ENCODE peak calls at places on chromosomes 3 and 15, in six cellular contexts. L is adrenal gland, O is cardiac muscle cell, S is fibroblast of lung, R is left ventricle myocardium inferior, I is K562. W is an unnamed sample.

GRCh38 chr3:76509179-76509830 is 530.6 kb upstream of the ROBO2 start:
- DNase-seq in L (no peak), O (no peak), S (no peak), R (no peak), I (no peak), W (no peak)

GRCh38 chr3:40719660-40720287 is 195.0 kb downstream of the ZNF621 start:
- DNase-seq in L (peak; percentile 31), O (peak; percentile 57), S (peak; percentile 3), R (no peak), I (peak; percentile 42), W (peak; percentile 14)

GRCh38 chr3:134579266-134579665 is 71.6 kb downstream of the KY start:
- DNase-seq in L (no peak), O (no peak), S (no peak), R (no peak), I (no peak), W (no peak)

GRCh38 chr3:99666201-99666600 is 27.8 kb downstream of the COL8A1 start:
- DNase-seq in L (no peak), O (no peak), S (no peak), R (no peak), I (no peak), W (no peak)

GRCh38 chr3:23343509-23343908 is 140.4 kb downstream of the UBE2E2 start:
- DNase-seq in L (no peak), O (no peak), S (no peak), R (no peak), I (no peak), W (no peak)

GRCh38 chr3:55156851-55157650 is 229.2 kb upstream of the LRTM1 start:
- DNase-seq in L (no peak), O (no peak), S (peak; percentile 58), R (no peak), I (no peak), W (no peak)

GRCh38 chr15:40702077-40702476 is 7.1 kb downstream of the RAD51 start:
- DNase-seq in L (no peak), O (no peak), S (no peak), R (no peak), I (peak; percentile 13), W (no peak)

GRCh38 chr3:48047841-48048456 is 31.7 kb upstream of the MAP4 start:
- DNase-seq in L (no peak), O (no peak), S (peak; percentile 73), R (no peak), I (no peak), W (no peak)

GRCh38 chr3:106635271-106635670 is 742.0 kb upstream of the CCDC54 start:
- DNase-seq in L (no peak), O (no peak), S (peak; percentile 96), R (no peak), I (no peak), W (no peak)

GRCh38 chr3:141049681-141050080 is 1.5 kb upstream of the SPSB4 start:
- DNase-seq in L (no peak), O (no peak), S (peak; percentile 4), R (no peak), I (peak; percentile 34), W (peak; percentile 46)

GRCh38 chr15:73941044-73941443 is 14.8 kb downstream of the LOXL1 start:
- DNase-seq in L (no peak), O (no peak), S (peak; percentile 98), R (peak; percentile 12), I (no peak), W (no peak)

GRCh38 chr3:122936335-122936734 is 91.2 kb downstream of the SEMA5B start:
- DNase-seq in L (no peak), O (no peak), S (no peak), R (no peak), I (no peak), W (no peak)

GRCh38 chr3:143121240-143122088 is 1.9 kb downstream of the CHST2 start:
- DNase-seq in L (peak; percentile 22), O (peak; percentile 51), S (peak; percentile 47), R (peak; percentile 40), I (no peak), W (peak; percentile 86)
- H3K4me3 ChIP-seq in L (no peak overlapping the region), O (peak overlapping the region; percentile 66), S (peak overlapping the region; percentile 61), R (peak overlapping the region; percentile 79), I (peak overlapping the region; percentile 89), W (peak overlapping the region; percentile 64)

DNA sequence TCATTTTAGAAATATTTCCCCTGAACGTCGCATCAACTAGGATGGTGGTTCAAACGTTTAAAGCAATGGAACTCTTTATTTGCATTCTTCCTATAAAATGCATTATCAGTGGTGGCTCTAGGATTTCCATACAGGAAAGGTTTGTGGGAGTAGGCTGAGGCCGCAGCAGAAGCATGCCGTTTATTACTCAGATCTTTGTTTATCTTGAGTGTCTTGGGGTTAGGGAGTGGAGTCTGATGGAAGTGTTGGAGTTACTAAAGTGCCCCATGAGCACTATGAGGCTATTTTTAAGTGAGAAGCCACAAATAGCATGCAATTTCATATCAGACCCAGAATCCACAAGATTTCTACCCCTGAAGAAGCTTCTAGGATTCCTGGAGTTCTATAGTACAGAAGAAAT is 26.2 kb downstream of the ATOSA start:
- DNase-seq in L (no peak), O (peak; percentile 5), S (peak; percentile 91), R (no peak), I (peak; percentile 10), W (no peak)
- H3K27ac ChIP-seq in L (no peak overlapping the region), O (peak overlapping the region; percentile 84), S (peak overlapping the region; percentile 76), R (peak overlapping the region; percentile 73), I (peak overlapping the region; percentile 35), W (no peak overlapping the region)

GRCh38 chr3:42635111-42635510 is 18.4 kb upstream of the ZBTB47 start:
- DNase-seq in L (no peak), O (no peak), S (peak; percentile 27), R (no peak), I (no peak), W (no peak)
- TF ChIP-seq CTCF in L (no peak), O (peak; percentile 28), S (no peak), R (peak; percentile 11), I (peak; percentile 69), W (no peak)

DNA sequence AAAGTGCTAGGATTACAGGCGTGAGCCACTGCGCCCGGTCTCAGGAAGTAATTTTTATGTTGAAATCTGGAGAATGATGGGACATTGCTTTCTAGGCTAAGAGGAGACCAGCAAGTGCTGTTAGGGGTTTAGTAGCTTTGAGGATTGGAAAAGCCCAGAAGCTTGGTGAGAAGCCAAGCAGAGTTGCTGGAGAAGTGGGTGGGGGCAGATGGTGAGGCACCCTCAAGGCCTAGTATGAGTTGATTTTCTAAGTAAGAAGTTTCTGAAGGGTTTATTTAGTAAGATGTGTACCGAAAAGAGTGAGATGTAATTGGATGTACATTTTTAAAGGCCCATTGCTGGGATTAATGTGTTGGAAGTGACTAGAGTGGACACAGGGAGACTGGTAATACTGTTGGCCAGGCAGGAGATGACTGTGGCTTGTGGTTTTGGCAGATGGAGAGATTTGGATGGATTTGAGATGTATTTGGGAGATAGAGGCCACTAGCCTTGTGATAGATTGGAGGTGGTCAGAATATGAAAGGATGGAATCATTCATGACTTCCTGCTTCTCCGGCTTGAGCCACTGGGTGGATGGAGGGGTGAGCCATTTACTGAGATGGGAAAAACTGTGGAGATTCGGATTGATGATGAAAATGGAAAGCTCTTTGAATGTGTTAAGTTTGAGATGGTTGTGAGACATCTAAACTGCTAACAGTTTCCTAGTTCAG is 2.3 kb downstream of the LRRC28 start:
- DNase-seq in L (no peak), O (no peak), S (peak; percentile 94), R (no peak), I (no peak), W (no peak)
- H3K4me3 ChIP-seq in L (no peak overlapping the region), O (no peak overlapping the region), S (no peak overlapping the region), R (no peak overlapping the region), I (no peak overlapping the region), W (no peak overlapping the region)

DNA sequence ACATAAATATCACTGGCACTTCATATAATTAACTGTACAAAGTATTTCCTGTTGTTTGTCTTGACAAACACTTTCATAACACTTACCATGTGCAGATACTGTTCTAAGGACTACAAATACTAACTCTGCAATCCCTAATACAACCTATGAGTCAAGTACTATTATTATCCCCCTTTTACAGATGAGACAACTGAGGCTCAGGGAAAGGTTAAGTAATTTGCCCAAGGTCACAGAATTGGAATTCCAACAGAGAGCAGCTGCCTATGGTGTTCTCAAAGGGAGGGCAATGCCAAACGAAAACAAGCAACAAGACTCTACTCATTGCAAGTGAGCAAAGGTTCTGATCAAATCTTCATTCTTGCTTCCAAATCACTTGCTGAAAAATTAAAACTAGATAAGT is 85.9 kb downstream of the MAGI1 start:
- DNase-seq in L (no peak), O (no peak), S (no peak), R (no peak), I (no peak), W (no peak)
- H3K27ac ChIP-seq in L (peak overlapping the region; percentile 3), O (peak overlapping the region; percentile 92), S (no peak overlapping the region), R (peak overlapping the region; percentile 71), I (no peak overlapping the region), W (no peak overlapping the region)

GRCh38 chr3:86788371-86788770 is 202.6 kb downstream of the VGLL3 start:
- DNase-seq in L (no peak), O (no peak), S (peak; percentile 68), R (no peak), I (no peak), W (no peak)

GRCh38 chr3:86782860-86783259 is 208.1 kb downstream of the VGLL3 start:
- DNase-seq in L (no peak), O (no peak), S (no peak), R (no peak), I (no peak), W (no peak)

GRCh38 chr3:86782271-86782670 is 208.7 kb downstream of the VGLL3 start:
- DNase-seq in L (no peak), O (no peak), S (peak; percentile 3), R (no peak), I (no peak), W (no peak)

GRCh38 chr3:86787091-86787490 is 203.9 kb downstream of the VGLL3 start:
- DNase-seq in L (no peak), O (no peak), S (peak; percentile 86), R (no peak), I (no peak), W (no peak)

GRCh38 chr3:86785381-86785780 is 205.6 kb downstream of the VGLL3 start:
- DNase-seq in L (no peak), O (no peak), S (peak; percentile 48), R (no peak), I (no peak), W (no peak)
- TF ChIP-seq CTCF in L (no peak), O (peak; percentile 52), S (no peak), R (peak; percentile 38), I (no peak), W (no peak)

DNA sequence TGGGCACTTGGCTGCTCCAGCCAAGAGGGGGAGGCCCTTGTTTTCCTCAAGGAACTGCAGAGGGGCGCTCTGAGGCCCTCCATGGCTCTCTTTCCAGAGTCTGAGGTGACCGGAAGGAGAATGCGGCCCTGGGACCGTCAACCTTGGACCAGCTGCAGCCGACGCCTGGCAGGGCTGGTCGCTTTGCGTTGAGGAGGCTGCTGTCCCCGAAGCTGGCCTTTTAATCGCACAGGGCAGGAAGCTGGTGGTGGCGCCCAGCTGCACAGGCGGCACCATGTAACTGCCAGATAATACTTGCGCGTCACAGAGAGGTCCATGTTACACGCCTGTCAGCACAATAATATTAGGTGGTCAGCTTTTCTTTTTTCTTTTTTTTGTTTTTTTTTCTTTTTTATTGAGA is 875 bp upstream of the HLTF start:
- DNase-seq in L (no peak), O (no peak), S (no peak), R (no peak), I (no peak), W (no peak)
- H3K4me3 ChIP-seq in L (no peak overlapping the region), O (no peak overlapping the region), S (no peak overlapping the region), R (no peak overlapping the region), I (no peak overlapping the region), W (no peak overlapping the region)

GRCh38 chr3:130111185-130111864 is 29.7 kb downstream of the ALG1L2 start:
- DNase-seq in L (peak; percentile 99), O (peak; percentile 98), S (peak; percentile 96), R (peak; percentile 100), I (peak; percentile 89), W (peak; percentile 99)
- H3K27ac ChIP-seq in L (peak overlapping the region; percentile 35), O (peak overlapping the region; percentile 77), S (peak overlapping the region; percentile 96), R (peak overlapping the region; percentile 93), I (peak overlapping the region; percentile 69), W (peak overlapping the region; percentile 69)